ENCODE peak calls at places on chromosomes 7 and 10, in eight cellular contexts. K is foreskin fibroblast, N is HFF-Myc, D is psoas muscle, G is fibroblast of pulmonary artery, T is AG09309, L is testis, V is WERI-Rb-1. Q is an unnamed sample.

GRCh38 chr7:157009778-157010587 is 480 bp downstream of the MNX1 start:
- DNase-seq in G (no peak), V (no peak), L (no peak), D (no peak), K (no peak), N (no peak), T (no peak), Q (no peak)

GRCh38 chr10:121617176-121617575 is 18.9 kb upstream of the FGFR2 start:
- DNase-seq in L (no peak), T (no peak), N (no peak), D (no peak), G (no peak), V (no peak), K (no peak), Q (no peak)

GRCh38 chr10:24873281-24873683 is 79.1 kb downstream of the PRTFDC1 start:
- DNase-seq in V (peak; percentile 8), D (no peak), L (peak; percentile 21), G (peak; percentile 98), T (peak; percentile 89), N (peak; percentile 81), K (peak; percentile 92), Q (no peak)

GRCh38 chr10:103923502-103923901 is 5.5 kb upstream of the STN1 start:
- DNase-seq in L (no peak), N (no peak), V (no peak), D (no peak), T (no peak), K (no peak), G (no peak), Q (no peak)

GRCh38 chr7:14761506-14762296 is 140.8 kb downstream of the DGKB start:
- DNase-seq in D (peak; percentile 89), G (peak; percentile 85), T (peak; percentile 52), N (peak; percentile 29), K (peak; percentile 83), L (peak; percentile 20), V (no peak), Q (no peak)

GRCh38 chr10:27359792-27360320 is 119.3 kb upstream of the ACBD5 start:
- DNase-seq in N (no peak), L (no peak), G (no peak), D (no peak), V (no peak), K (no peak), T (no peak), Q (no peak)

GRCh38 chr7:71868797-71869196 is 543.3 kb downstream of the CALN1 start:
- DNase-seq in V (no peak), K (peak; percentile 1), G (no peak), T (no peak), D (no peak), L (no peak), N (no peak), Q (peak; percentile 4)

GRCh38 chr7:117997862-117998825 is 124.9 kb upstream of the CTTNBP2 start:
- DNase-seq in L (no peak), T (no peak), D (no peak), V (no peak), G (no peak), K (no peak), N (no peak), Q (no peak)

GRCh38 chr7:87475359-87476178 is at the start of gene ABCB4:
- DNase-seq in T (no peak), L (peak; percentile 16), G (no peak), D (peak; percentile 63), V (no peak), K (no peak), N (no peak), Q (peak; percentile 47)

GRCh38 chr10:71347587-71348395 is 28.7 kb downstream of the SLC29A3 start:
- DNase-seq in K (no peak), N (no peak), T (no peak), D (no peak), L (no peak), V (no peak), G (no peak), Q (no peak)

GRCh38 chr7:124777268-124777667 is 11.7 kb upstream of the GPR37 start:
- DNase-seq in T (no peak), V (no peak), D (no peak), N (no peak), K (no peak), L (no peak), G (no peak), Q (no peak)

GRCh38 chr10:120131183-120131582 is 238.7 kb downstream of the SEC23IP start:
- DNase-seq in V (no peak), N (peak; percentile 1), G (peak; percentile 3), T (no peak), D (no peak), K (no peak), L (peak; percentile 38), Q (peak; percentile 14)

GRCh38 chr7:35761882-35762720 is 38.8 kb upstream of the SEPTIN7 start:
- DNase-seq in T (no peak), V (no peak), N (peak; percentile 49), L (no peak), G (peak; percentile 91), K (peak; percentile 23), D (no peak), Q (no peak)

GRCh38 chr7:110204527-110204926 is 886.4 kb upstream of the LRRN3 start:
- DNase-seq in K (peak; percentile 0), L (peak; percentile 39), G (no peak), N (no peak), T (no peak), D (no peak), V (peak; percentile 19), Q (peak; percentile 2)

GRCh38 chr10:90592903-90593302 is 264.9 kb downstream of the HTR7 start:
- DNase-seq in G (peak; percentile 82), T (no peak), L (peak; percentile 74), N (peak; percentile 32), V (peak; percentile 83), D (no peak), K (peak; percentile 50), Q (peak; percentile 72)

GRCh38 chr10:121296856-121297255 is 301.4 kb downstream of the FGFR2 start:
- DNase-seq in G (no peak), K (no peak), D (no peak), N (no peak), V (peak; percentile 76), L (no peak), T (no peak), Q (no peak)

GRCh38 chr10:72175166-72175565 is 40.6 kb upstream of the ANAPC16 start:
- DNase-seq in L (no peak), N (peak; percentile 14), V (no peak), D (no peak), G (peak; percentile 58), T (no peak), K (peak; percentile 36), Q (peak; percentile 47)

DNA sequence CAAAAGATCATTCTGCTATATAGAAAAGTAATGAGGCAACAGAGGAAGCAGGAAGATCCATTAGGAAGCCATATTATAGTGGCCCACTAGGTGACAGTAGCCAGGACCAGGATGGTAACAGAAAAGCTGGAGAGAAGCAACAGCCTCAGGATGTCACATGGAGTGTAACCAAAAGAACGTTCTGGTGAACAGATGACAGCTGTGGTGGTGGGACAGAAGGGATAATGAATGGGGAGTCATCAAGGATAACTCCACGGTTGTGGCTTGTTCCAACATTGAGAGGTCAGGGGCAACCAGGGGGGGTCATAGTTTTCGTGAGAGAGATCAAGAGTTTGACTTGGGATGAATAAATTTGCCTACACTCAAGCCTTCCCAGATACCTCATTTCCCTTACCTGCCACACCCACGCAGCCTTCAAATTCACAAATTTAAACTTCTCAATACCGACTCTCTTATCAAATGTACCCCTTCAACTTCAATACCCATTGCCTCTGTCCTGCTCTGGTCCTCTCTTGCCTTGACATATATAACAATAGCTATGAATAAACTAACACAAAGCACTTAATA is 9.3 kb downstream of the TBL2 start:
- DNase-seq in N (no peak), T (no peak), G (no peak), D (no peak), K (no peak), V (no peak), L (no peak), Q (no peak)
- TF ChIP-seq CTCF in N (no peak), T (no peak), G (no peak), D (no peak), K (no peak), V (peak; percentile 17), L (no peak), Q (no peak)

DNA sequence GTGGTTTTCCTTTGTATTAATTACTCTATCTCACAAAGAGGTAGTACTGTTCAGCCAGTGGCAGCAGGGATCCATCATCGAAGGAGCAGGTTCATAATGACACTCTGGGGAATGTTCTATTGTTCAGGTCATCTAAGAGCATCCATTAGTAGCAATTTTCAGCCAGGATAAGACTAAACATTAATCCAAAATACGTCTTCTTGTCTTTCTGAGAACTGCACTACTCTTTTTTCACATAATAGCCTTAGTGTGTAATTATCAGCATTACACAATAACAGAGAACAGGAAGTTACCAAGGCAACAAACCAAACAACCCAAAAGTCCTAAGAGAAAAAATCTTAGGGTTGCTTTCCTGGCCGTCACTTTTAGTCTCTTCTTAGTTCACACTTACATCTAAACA is 259.5 kb upstream of the VWC2 start:
- DNase-seq in K (no peak), V (no peak), G (no peak), T (no peak), D (no peak), L (no peak), N (no peak), Q (no peak)
- H3K4me3 ChIP-seq in K (no peak overlapping the region), V (no peak overlapping the region), G (no peak overlapping the region), T (no peak overlapping the region), D (no peak overlapping the region), L (no peak overlapping the region), N (no peak overlapping the region), Q (no peak overlapping the region)

DNA sequence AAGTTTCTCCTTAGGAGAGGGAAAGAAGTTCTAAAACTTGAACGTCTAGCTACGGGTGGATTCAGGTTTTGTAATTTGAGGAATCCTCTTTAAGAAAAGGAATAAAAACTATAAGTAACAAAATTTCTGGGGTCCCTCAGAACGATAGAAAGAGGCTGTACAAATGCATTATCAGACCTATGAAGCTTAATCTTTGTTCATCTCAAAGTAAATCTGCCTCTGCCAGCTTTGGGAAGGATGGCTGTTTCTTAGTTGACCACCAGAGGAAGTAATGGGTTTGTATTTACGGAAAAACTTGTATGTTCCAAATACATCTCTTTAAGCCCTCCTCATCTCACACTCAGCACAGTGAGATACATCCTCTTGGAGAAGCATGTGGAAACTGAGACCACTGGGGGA is 864 bp downstream of the PSTK start:
- DNase-seq in K (peak; percentile 32), T (peak; percentile 11), D (no peak), N (no peak), G (peak; percentile 60), L (no peak), V (no peak), Q (peak; percentile 43)
- TF ChIP-seq CTCF in K (peak; percentile 43), T (peak; percentile 47), D (peak; percentile 22), N (peak; percentile 40), G (peak; percentile 53), L (peak; percentile 28), V (peak; percentile 19), Q (peak; percentile 22)

GRCh38 chr7:128278366-128278765 is 37.3 kb downstream of the LEP start:
- DNase-seq in T (no peak), V (no peak), K (no peak), D (no peak), L (no peak), N (no peak), G (no peak), Q (no peak)

GRCh38 chr7:128274890-128275603 is 34.0 kb downstream of the LEP start:
- DNase-seq in G (no peak), N (no peak), K (no peak), T (no peak), L (no peak), V (no peak), D (no peak), Q (no peak)

GRCh38 chr7:128275651-128276050 is 34.6 kb downstream of the LEP start:
- DNase-seq in L (no peak), G (no peak), K (no peak), D (no peak), N (no peak), T (no peak), V (no peak), Q (no peak)

GRCh38 chr7:128281605-128282380 is 40.7 kb downstream of the LEP start:
- DNase-seq in V (no peak), T (no peak), L (no peak), G (no peak), D (no peak), K (no peak), N (no peak), Q (no peak)

GRCh38 chr7:128279124-128279713 is 38.1 kb downstream of the LEP start:
- DNase-seq in L (no peak), V (no peak), T (no peak), N (no peak), D (no peak), G (no peak), K (no peak), Q (no peak)
- H3K4me3 ChIP-seq in L (no peak overlapping the region), V (no peak overlapping the region), T (no peak overlapping the region), N (no peak overlapping the region), D (no peak overlapping the region), G (no peak overlapping the region), K (no peak overlapping the region), Q (no peak overlapping the region)